ENCODE peak calls at places on chromosomes 4 and X, in six cellular contexts. One of them, this sample, is unnamed.

GRCh38 chr4:7861440-7861881 is 78.2 kb downstream of the AFAP1 start:
- DNase-seq in BJ: peak; percentile 96
- DNase-seq in NCI-H1694 treated with DMSO at 0.1 percent for 48 hours: no peak
- DNase-seq in brain microvascular endothelial cell: peak; percentile 87
- DNase-seq in upper lobe of right lung: no peak
- DNase-seq in iris pigment epithelial cell: peak; percentile 91
- DNase-seq in this sample: peak; percentile 90

GRCh38 chrX:132740316-132741123 is 217.9 kb downstream of the HS6ST2 start:
- DNase-seq in iris pigment epithelial cell: no peak
- DNase-seq in NCI-H1694 treated with DMSO at 0.1 percent for 48 hours: peak; percentile 3
- DNase-seq in BJ: no peak
- DNase-seq in brain microvascular endothelial cell: no peak
- DNase-seq in upper lobe of right lung: no peak
- DNase-seq in this sample: no peak

GRCh38 chr4:105951198-105951597 is 55.9 kb downstream of the NPNT start:
- DNase-seq in iris pigment epithelial cell: peak; percentile 72
- DNase-seq in BJ: peak; percentile 38
- DNase-seq in upper lobe of right lung: no peak
- DNase-seq in NCI-H1694 treated with DMSO at 0.1 percent for 48 hours: no peak
- DNase-seq in brain microvascular endothelial cell: peak; percentile 48
- DNase-seq in this sample: no peak

GRCh38 chr4:143359794-143360193 is 23.1 kb downstream of the GAB1 start:
- DNase-seq in brain microvascular endothelial cell: no peak
- DNase-seq in upper lobe of right lung: no peak
- DNase-seq in iris pigment epithelial cell: no peak
- DNase-seq in NCI-H1694 treated with DMSO at 0.1 percent for 48 hours: no peak
- DNase-seq in BJ: no peak
- DNase-seq in this sample: no peak

GRCh38 chr4:186304216-186304615 is 38.2 kb downstream of the F11 start:
- DNase-seq in iris pigment epithelial cell: no peak
- DNase-seq in NCI-H1694 treated with DMSO at 0.1 percent for 48 hours: no peak
- DNase-seq in upper lobe of right lung: no peak
- DNase-seq in brain microvascular endothelial cell: no peak
- DNase-seq in BJ: no peak
- DNase-seq in this sample: no peak

GRCh38 chr4:26459054-26459755 is 31.1 kb downstream of the CCKAR start:
- DNase-seq in NCI-H1694 treated with DMSO at 0.1 percent for 48 hours: peak; percentile 49
- DNase-seq in brain microvascular endothelial cell: no peak
- DNase-seq in iris pigment epithelial cell: peak; percentile 80
- DNase-seq in BJ: no peak
- DNase-seq in upper lobe of right lung: no peak
- DNase-seq in this sample: peak; percentile 56

GRCh38 chrX:9390693-9391368 is 74.0 kb upstream of the TBL1X start:
- DNase-seq in NCI-H1694 treated with DMSO at 0.1 percent for 48 hours: no peak
- DNase-seq in BJ: no peak
- DNase-seq in brain microvascular endothelial cell: no peak
- DNase-seq in iris pigment epithelial cell: no peak
- DNase-seq in upper lobe of right lung: no peak
- DNase-seq in this sample: no peak

GRCh38 chr4:138222041-138222440 is 20.1 kb downstream of the SLC7A11 start:
- DNase-seq in iris pigment epithelial cell: peak; percentile 90
- DNase-seq in BJ: peak; percentile 73
- DNase-seq in brain microvascular endothelial cell: peak; percentile 66
- DNase-seq in NCI-H1694 treated with DMSO at 0.1 percent for 48 hours: no peak
- DNase-seq in upper lobe of right lung: no peak
- DNase-seq in this sample: no peak

GRCh38 chrX:40415675-40416074 is 165.1 kb upstream of the ATP6AP2 start:
- DNase-seq in upper lobe of right lung: no peak
- DNase-seq in iris pigment epithelial cell: no peak
- DNase-seq in NCI-H1694 treated with DMSO at 0.1 percent for 48 hours: peak; percentile 54
- DNase-seq in BJ: no peak
- DNase-seq in brain microvascular endothelial cell: no peak
- DNase-seq in this sample: no peak

GRCh38 chrX:140664939-140665338 is 44.6 kb upstream of the LINC00632 start:
- DNase-seq in upper lobe of right lung: no peak
- DNase-seq in NCI-H1694 treated with DMSO at 0.1 percent for 48 hours: peak; percentile 6
- DNase-seq in brain microvascular endothelial cell: no peak
- DNase-seq in BJ: no peak
- DNase-seq in iris pigment epithelial cell: peak; percentile 22
- DNase-seq in this sample: no peak

GRCh38 chrX:42615161-42615563 is 162.8 kb downstream of the PPP1R2C start:
- DNase-seq in NCI-H1694 treated with DMSO at 0.1 percent for 48 hours: no peak
- DNase-seq in upper lobe of right lung: no peak
- DNase-seq in iris pigment epithelial cell: no peak
- DNase-seq in BJ: no peak
- DNase-seq in brain microvascular endothelial cell: no peak
- DNase-seq in this sample: no peak

GRCh38 chr4:154030747-154031146 is 241.9 kb upstream of the SFRP2 start:
- DNase-seq in upper lobe of right lung: no peak
- DNase-seq in iris pigment epithelial cell: no peak
- DNase-seq in BJ: no peak
- DNase-seq in brain microvascular endothelial cell: no peak
- DNase-seq in NCI-H1694 treated with DMSO at 0.1 percent for 48 hours: no peak
- DNase-seq in this sample: no peak

GRCh38 chr4:78768447-78769177 is 7.5 kb upstream of the BMP2K start:
- DNase-seq in upper lobe of right lung: no peak
- DNase-seq in iris pigment epithelial cell: peak; percentile 90
- DNase-seq in BJ: no peak
- DNase-seq in NCI-H1694 treated with DMSO at 0.1 percent for 48 hours: no peak
- DNase-seq in brain microvascular endothelial cell: peak; percentile 63
- DNase-seq in this sample: peak; percentile 36

GRCh38 chrX:10156199-10157031 is at the start of gene CLCN4:
- DNase-seq in upper lobe of right lung: peak; percentile 87
- DNase-seq in brain microvascular endothelial cell: peak; percentile 11
- DNase-seq in BJ: no peak
- DNase-seq in NCI-H1694 treated with DMSO at 0.1 percent for 48 hours: no peak
- DNase-seq in iris pigment epithelial cell: peak; percentile 37
- DNase-seq in this sample: no peak

GRCh38 chr4:54320826-54321320 is 91.8 kb downstream of the PDGFRA start:
- DNase-seq in brain microvascular endothelial cell: no peak
- DNase-seq in iris pigment epithelial cell: no peak
- DNase-seq in NCI-H1694 treated with DMSO at 0.1 percent for 48 hours: no peak
- DNase-seq in BJ: no peak
- DNase-seq in upper lobe of right lung: no peak
- DNase-seq in this sample: no peak

GRCh38 chr4:3463556-3464348 is 646 bp downstream of the DOK7 start:
- DNase-seq in brain microvascular endothelial cell: no peak
- DNase-seq in iris pigment epithelial cell: no peak
- DNase-seq in BJ: no peak
- DNase-seq in upper lobe of right lung: no peak
- DNase-seq in NCI-H1694 treated with DMSO at 0.1 percent for 48 hours: no peak
- DNase-seq in this sample: no peak

GRCh38 chr4:96786306-96786705 is 946.4 kb downstream of the PDHA2 start:
- DNase-seq in NCI-H1694 treated with DMSO at 0.1 percent for 48 hours: no peak
- DNase-seq in brain microvascular endothelial cell: no peak
- DNase-seq in iris pigment epithelial cell: no peak
- DNase-seq in upper lobe of right lung: no peak
- DNase-seq in BJ: no peak
- DNase-seq in this sample: no peak

GRCh38 chr4:111636961-111637556 is 508.2 kb upstream of the FAM241A start:
- DNase-seq in BJ: no peak
- DNase-seq in iris pigment epithelial cell: no peak
- DNase-seq in brain microvascular endothelial cell: no peak
- DNase-seq in NCI-H1694 treated with DMSO at 0.1 percent for 48 hours: no peak
- DNase-seq in upper lobe of right lung: no peak
- DNase-seq in this sample: no peak

GRCh38 chr4:65195666-65196065 is 474.6 kb downstream of the EPHA5 start:
- DNase-seq in NCI-H1694 treated with DMSO at 0.1 percent for 48 hours: no peak
- DNase-seq in brain microvascular endothelial cell: no peak
- DNase-seq in BJ: no peak
- DNase-seq in iris pigment epithelial cell: no peak
- DNase-seq in upper lobe of right lung: no peak
- DNase-seq in this sample: no peak

GRCh38 chr4:23429497-23429896 is 460.4 kb downstream of the PPARGC1A start:
- DNase-seq in upper lobe of right lung: no peak
- DNase-seq in NCI-H1694 treated with DMSO at 0.1 percent for 48 hours: no peak
- DNase-seq in BJ: no peak
- DNase-seq in iris pigment epithelial cell: no peak
- DNase-seq in brain microvascular endothelial cell: no peak
- DNase-seq in this sample: no peak

GRCh38 chr4:87270144-87270543 is 49.7 kb upstream of the KLHL8 start:
- DNase-seq in NCI-H1694 treated with DMSO at 0.1 percent for 48 hours: peak; percentile 17
- DNase-seq in BJ: no peak
- DNase-seq in upper lobe of right lung: no peak
- DNase-seq in brain microvascular endothelial cell: peak; percentile 37
- DNase-seq in iris pigment epithelial cell: peak; percentile 66
- DNase-seq in this sample: peak; percentile 9

GRCh38 chr4:89899854-89900253 is 5.2 kb downstream of the MMRN1 start:
- DNase-seq in brain microvascular endothelial cell: no peak
- DNase-seq in upper lobe of right lung: no peak
- DNase-seq in BJ: no peak
- DNase-seq in NCI-H1694 treated with DMSO at 0.1 percent for 48 hours: no peak
- DNase-seq in iris pigment epithelial cell: no peak
- DNase-seq in this sample: no peak

GRCh38 chr4:128787509-128788311 is 21.8 kb upstream of the JADE1 start:
- DNase-seq in iris pigment epithelial cell: no peak
- DNase-seq in brain microvascular endothelial cell: no peak
- DNase-seq in upper lobe of right lung: no peak
- DNase-seq in NCI-H1694 treated with DMSO at 0.1 percent for 48 hours: no peak
- DNase-seq in BJ: no peak
- DNase-seq in this sample: no peak

GRCh38 chr4:42786350-42787070 is 106.0 kb upstream of the GRXCR1 start:
- DNase-seq in iris pigment epithelial cell: no peak
- DNase-seq in upper lobe of right lung: peak; percentile 79
- DNase-seq in BJ: no peak
- DNase-seq in brain microvascular endothelial cell: no peak
- DNase-seq in NCI-H1694 treated with DMSO at 0.1 percent for 48 hours: peak; percentile 47
- DNase-seq in this sample: no peak

GRCh38 chrX:105775672-105776071 is 46.7 kb upstream of the NRK start:
- DNase-seq in NCI-H1694 treated with DMSO at 0.1 percent for 48 hours: no peak
- DNase-seq in iris pigment epithelial cell: no peak
- DNase-seq in brain microvascular endothelial cell: no peak
- DNase-seq in BJ: no peak
- DNase-seq in upper lobe of right lung: no peak
- DNase-seq in this sample: no peak

GRCh38 chrX:110081740-110082139 is 78.8 kb downstream of the TMEM164 start:
- DNase-seq in upper lobe of right lung: no peak
- DNase-seq in NCI-H1694 treated with DMSO at 0.1 percent for 48 hours: peak; percentile 27
- DNase-seq in iris pigment epithelial cell: peak; percentile 52
- DNase-seq in brain microvascular endothelial cell: peak; percentile 23
- DNase-seq in BJ: no peak
- DNase-seq in this sample: no peak

GRCh38 chr4:64353904-64354303 is 55.3 kb downstream of the TECRL start:
- DNase-seq in BJ: no peak
- DNase-seq in brain microvascular endothelial cell: no peak
- DNase-seq in upper lobe of right lung: no peak
- DNase-seq in iris pigment epithelial cell: no peak
- DNase-seq in NCI-H1694 treated with DMSO at 0.1 percent for 48 hours: no peak
- DNase-seq in this sample: no peak

GRCh38 chrX:71532078-71532752 is 689 bp upstream of the OGT start:
- DNase-seq in brain microvascular endothelial cell: peak; percentile 35
- DNase-seq in NCI-H1694 treated with DMSO at 0.1 percent for 48 hours: no peak
- DNase-seq in BJ: no peak
- DNase-seq in iris pigment epithelial cell: peak; percentile 72
- DNase-seq in upper lobe of right lung: no peak
- DNase-seq in this sample: no peak

GRCh38 chr4:99300934-99301333 is 10.1 kb upstream of the ADH1A start:
- DNase-seq in brain microvascular endothelial cell: peak; percentile 93
- DNase-seq in NCI-H1694 treated with DMSO at 0.1 percent for 48 hours: no peak
- DNase-seq in BJ: peak; percentile 90
- DNase-seq in upper lobe of right lung: peak; percentile 72
- DNase-seq in iris pigment epithelial cell: peak; percentile 98
- DNase-seq in this sample: peak; percentile 85

GRCh38 chrX:52983526-52983925 is 25.2 kb upstream of the FAM156A start:
- DNase-seq in NCI-H1694 treated with DMSO at 0.1 percent for 48 hours: no peak
- DNase-seq in upper lobe of right lung: no peak
- DNase-seq in BJ: no peak
- DNase-seq in brain microvascular endothelial cell: no peak
- DNase-seq in iris pigment epithelial cell: no peak
- DNase-seq in this sample: no peak

GRCh38 chr4:150888217-150888616 is 126.9 kb downstream of the LRBA start:
- DNase-seq in brain microvascular endothelial cell: no peak
- DNase-seq in iris pigment epithelial cell: no peak
- DNase-seq in BJ: no peak
- DNase-seq in NCI-H1694 treated with DMSO at 0.1 percent for 48 hours: no peak
- DNase-seq in upper lobe of right lung: no peak
- DNase-seq in this sample: no peak

GRCh38 chr4:148770377-148770776 is 328.2 kb upstream of the NR3C2 start:
- DNase-seq in iris pigment epithelial cell: no peak
- DNase-seq in NCI-H1694 treated with DMSO at 0.1 percent for 48 hours: no peak
- DNase-seq in upper lobe of right lung: no peak
- DNase-seq in BJ: no peak
- DNase-seq in brain microvascular endothelial cell: no peak
- DNase-seq in this sample: no peak

GRCh38 chr4:82372874-82373815 is 646 bp downstream of the HNRNPD start:
- DNase-seq in BJ: no peak
- DNase-seq in upper lobe of right lung: peak; percentile 86
- DNase-seq in NCI-H1694 treated with DMSO at 0.1 percent for 48 hours: peak; percentile 37
- DNase-seq in iris pigment epithelial cell: peak; percentile 70
- DNase-seq in brain microvascular endothelial cell: peak; percentile 59
- DNase-seq in this sample: no peak

GRCh38 chr4:103067841-103068547 is 8.6 kb downstream of the SLC9B2 start:
- DNase-seq in upper lobe of right lung: no peak
- DNase-seq in BJ: no peak
- DNase-seq in NCI-H1694 treated with DMSO at 0.1 percent for 48 hours: no peak
- DNase-seq in iris pigment epithelial cell: no peak
- DNase-seq in brain microvascular endothelial cell: no peak
- DNase-seq in this sample: no peak

GRCh38 chr4:5292091-5292490 is 240.8 kb downstream of the STK32B start:
- DNase-seq in BJ: no peak
- DNase-seq in NCI-H1694 treated with DMSO at 0.1 percent for 48 hours: no peak
- DNase-seq in iris pigment epithelial cell: no peak
- DNase-seq in brain microvascular endothelial cell: no peak
- DNase-seq in upper lobe of right lung: no peak
- DNase-seq in this sample: no peak

This sample was measured in non-pigmented ciliary epithelial cell.